ENCODE peak calls at places on chromosomes 12 and 14, in eight cellular contexts. Z is stomach; G is foreskin keratinocyte; N is CD8-positive, alpha-beta T cell; R is GM13976; U is adrenal gland; C is pancreas; B is HL-60. A is an unnamed sample.

GRCh38 chr14:55425091-55425490 is 13.5 kb upstream of the ATG14 start:
- DNase-seq in N (no peak), U (no peak), R (no peak), Z (no peak), C (no peak), B (no peak), G (no peak), A (no peak)

GRCh38 chr12:51622564-51622963 is 31.5 kb downstream of the SCN8A start:
- DNase-seq in C (no peak), U (no peak), G (no peak), N (no peak), Z (no peak), R (no peak), B (no peak), A (no peak)

GRCh38 chr14:52005625-52006024 is 16.3 kb downstream of the RTRAF start:
- DNase-seq in U (no peak), G (no peak), Z (no peak), N (no peak), B (no peak), C (no peak), R (no peak), A (no peak)

GRCh38 chr12:104109446-104110271 is 28.4 kb downstream of the NFYB start:
- DNase-seq in C (no peak), G (no peak), Z (no peak), R (no peak), U (no peak), N (no peak), B (no peak), A (no peak)

GRCh38 chr12:53180931-53181645 is 363 bp upstream of the CSAD start:
- DNase-seq in Z (peak), U (peak), B (peak), R (peak), N (no peak), C (no peak), G (peak), A (peak)

GRCh38 chr14:61322011-61322798 is 826 bp downstream of the PRKCH start:
- DNase-seq in B (no peak), Z (peak), R (peak), G (no peak), C (peak), N (peak), U (no peak), A (no peak)

GRCh38 chr12:79127268-79127895 is 262.8 kb downstream of the SYT1 start:
- DNase-seq in R (no peak), G (peak), C (no peak), Z (no peak), N (no peak), B (peak), U (no peak), A (no peak)

GRCh38 chr14:97848351-97848980 is 1051.3 kb downstream of the VRK1 start:
- DNase-seq in C (no peak), Z (no peak), B (no peak), N (no peak), R (no peak), U (no peak), G (no peak), A (no peak)

GRCh38 chr14:75234173-75234855 is 44.3 kb upstream of the FOS start:
- DNase-seq in N (no peak), U (peak), Z (no peak), B (no peak), R (no peak), G (peak), C (peak), A (no peak)

GRCh38 chr12:6070472-6071257 is 53.8 kb downstream of the VWF start:
- DNase-seq in G (no peak), U (no peak), C (no peak), R (no peak), B (no peak), N (no peak), Z (no peak), A (no peak)

GRCh38 chr12:109737631-109738030 is 24.0 kb downstream of the FAM222A start:
- DNase-seq in G (no peak), Z (peak), C (peak), R (no peak), U (no peak), B (no peak), N (no peak), A (no peak)

GRCh38 chr14:67673451-67673850 is 981 bp downstream of the VTI1B start:
- DNase-seq in R (no peak), C (no peak), N (no peak), B (no peak), Z (no peak), U (no peak), G (peak), A (no peak)

GRCh38 chr14:23436327-23437141 is 1.1 kb upstream of the MYH7 start:
- DNase-seq in G (no peak), N (no peak), U (peak), Z (no peak), B (no peak), R (no peak), C (no peak), A (no peak)

GRCh38 chr14:101347893-101348777 is 213.2 kb upstream of the DIO3 start:
- DNase-seq in C (no peak), Z (peak), R (no peak), N (no peak), G (no peak), B (no peak), U (no peak), A (no peak)

GRCh38 chr12:122099856-122100255 is 21.3 kb downstream of the MLXIP start:
- DNase-seq in G (no peak), C (no peak), Z (no peak), U (no peak), R (no peak), N (no peak), B (no peak), A (no peak)

GRCh38 chr12:8088574-8088973 is 6.5 kb downstream of the NECAP1 start:
- DNase-seq in C (no peak), Z (no peak), R (peak), N (peak), B (peak), G (no peak), U (no peak), A (no peak)

GRCh38 chr12:8087666-8088065 is 5.6 kb downstream of the NECAP1 start:
- DNase-seq in U (no peak), N (no peak), Z (no peak), C (no peak), B (no peak), G (no peak), R (no peak), A (no peak)

DNA sequence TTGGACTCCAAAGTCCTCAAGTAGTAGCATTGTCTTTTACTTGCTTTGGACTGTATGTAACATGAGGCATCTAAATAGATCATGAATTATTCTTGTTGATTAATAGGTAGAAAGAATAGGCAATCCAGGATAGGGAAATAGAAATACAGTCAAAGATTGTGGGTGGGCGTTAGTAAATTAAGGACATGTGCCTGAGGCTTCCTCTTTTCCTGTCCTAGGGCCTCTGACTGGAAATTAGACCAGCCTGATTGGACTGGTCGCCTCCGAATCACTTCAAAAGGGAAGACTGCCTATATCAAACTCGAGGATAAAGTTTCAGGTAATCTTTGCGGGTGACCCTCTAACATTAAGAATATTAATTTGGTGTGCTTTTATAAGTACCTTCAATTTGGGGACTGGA is 7.6 kb downstream of the NECAP1 start:
- DNase-seq in B (no peak), Z (no peak), R (no peak), U (no peak), G (no peak), C (no peak), N (no peak), A (no peak)
- TF ChIP-seq CTCF in B (no peak), Z (no peak), R (no peak), U (no peak), G (no peak), C (no peak), N (no peak), A (no peak)

GRCh38 chr14:89214221-89214965 is 202.6 kb downstream of the FOXN3 start:
- DNase-seq in B (no peak), R (no peak), Z (peak), N (no peak), C (peak), G (peak), U (peak), A (no peak)
- TF ChIP-seq CTCF in B (no peak), R (no peak), Z (no peak), N (no peak), C (peak), G (peak), U (no peak), A (no peak)

GRCh38 chr12:3515506-3515905 is 24.5 kb downstream of the PRMT8 start:
- DNase-seq in R (no peak), C (no peak), U (no peak), Z (no peak), N (no peak), G (no peak), B (no peak), A (no peak)

GRCh38 chr12:3510597-3510996 is 19.6 kb downstream of the PRMT8 start:
- DNase-seq in G (no peak), C (no peak), B (no peak), R (no peak), Z (no peak), U (no peak), N (no peak), A (no peak)

DNA sequence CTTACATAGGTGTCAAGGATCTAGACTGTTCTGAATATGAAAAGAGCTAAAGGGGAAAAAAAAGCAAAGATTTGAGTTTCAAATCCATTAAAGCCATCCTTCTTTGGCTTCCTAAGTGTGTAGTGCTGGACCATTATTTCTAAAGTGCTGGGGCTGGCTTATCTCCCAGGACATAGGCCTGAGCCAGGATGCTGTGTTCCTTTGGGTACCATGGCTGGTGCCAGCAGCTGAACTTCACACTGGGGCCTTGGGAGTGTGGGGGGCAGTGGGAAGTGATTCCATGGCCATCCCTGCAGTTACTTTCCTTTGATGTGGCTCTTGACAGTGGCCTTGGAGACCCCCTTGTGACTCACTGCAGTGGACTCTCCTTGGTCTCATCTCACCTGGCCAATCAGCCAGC is 20.8 kb downstream of the PRMT8 start:
- DNase-seq in G (no peak), B (no peak), N (no peak), U (no peak), Z (no peak), R (no peak), C (no peak), A (no peak)
- TF ChIP-seq CTCF in G (no peak), B (no peak), N (no peak), U (no peak), Z (no peak), R (no peak), C (no peak), A (no peak)

GRCh38 chr12:85424581-85425348 is 144.7 kb downstream of the ALX1 start:
- DNase-seq in U (no peak), G (peak), B (peak), R (peak), Z (peak), N (no peak), C (peak), A (no peak)
- TF ChIP-seq CTCF in U (peak), G (peak), B (peak), R (peak), Z (peak), N (no peak), C (peak), A (peak)

DNA sequence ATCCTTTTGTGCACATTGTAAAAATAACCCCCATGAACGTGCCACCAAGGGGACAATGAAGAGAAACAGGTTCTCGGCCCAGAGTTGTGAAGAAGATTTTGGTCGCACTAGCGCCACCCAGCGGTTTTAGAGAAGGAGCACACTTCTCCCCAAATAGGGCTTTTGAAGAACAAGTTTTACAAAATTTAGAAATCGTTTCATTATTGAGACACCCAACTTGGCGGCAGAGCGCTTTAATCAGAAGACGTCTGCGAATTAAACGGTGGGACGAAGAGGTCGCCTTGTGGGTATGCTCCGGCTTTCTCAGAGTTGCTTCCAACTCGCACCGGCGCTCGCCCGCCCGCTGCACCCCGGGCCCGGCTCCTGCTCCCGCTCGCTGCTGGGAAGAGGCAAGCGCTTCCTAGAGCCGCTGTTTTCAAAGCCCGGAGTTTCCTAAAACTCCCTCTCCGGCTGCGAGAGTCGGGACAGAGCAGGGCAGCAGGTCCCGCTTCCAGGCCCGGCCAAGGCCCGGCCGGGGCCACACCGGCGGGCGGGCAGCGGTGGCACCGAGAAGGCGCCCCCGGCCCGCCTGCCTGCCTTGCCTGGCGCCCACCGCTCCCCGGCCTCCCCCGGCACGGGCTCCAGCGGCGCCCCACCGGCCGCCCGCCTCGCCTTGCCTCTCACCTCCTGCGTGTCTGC is 672 bp downstream of the FOXA1 start:
- DNase-seq in U (peak), B (peak), G (peak), C (peak), Z (peak), N (no peak), R (no peak), A (no peak)
- TF ChIP-seq CTCF in U (peak), B (peak), G (peak), C (peak), Z (peak), N (no peak), R (peak), A (no peak)

DNA sequence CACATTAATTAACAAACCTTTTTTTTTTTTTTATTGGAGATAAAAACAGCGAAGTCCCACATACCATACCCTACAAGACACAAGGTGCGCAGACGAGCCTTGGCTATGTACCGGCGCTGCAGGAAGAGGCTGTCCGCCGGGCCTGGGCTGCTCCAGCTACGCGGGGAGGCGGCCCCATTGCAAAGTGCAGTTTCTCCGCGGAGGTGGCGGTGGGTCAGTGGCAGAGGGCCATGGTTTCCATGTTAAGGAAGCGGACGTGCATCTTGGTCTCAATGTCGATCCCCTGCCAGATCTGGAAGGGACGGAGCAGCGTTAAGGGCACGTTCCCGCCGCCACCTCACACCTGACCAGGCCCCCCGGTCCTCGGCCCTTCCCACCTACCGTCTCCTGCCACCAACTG is 60.3 kb downstream of the TESC start:
- DNase-seq in U (no peak), N (no peak), R (no peak), B (no peak), Z (no peak), C (no peak), G (no peak), A (no peak)
- TF ChIP-seq CTCF in U (no peak), N (no peak), R (no peak), B (no peak), Z (no peak), C (no peak), G (no peak), A (no peak)

A was measured in natural killer cell.